ENCODE peak calls at places on chromosomes 4 and X, in nine cellular contexts. G, U, J, E, C, A, X, Y and N are unnamed samples.

GRCh38 chrX:40962793-40963407 is 122.3 kb upstream of the USP9X start:
- DNase-seq in G (no peak), U (no peak), J (no peak), E (no peak), C (no peak), A (no peak), X (no peak), Y (no peak), N (no peak)

GRCh38 chr4:83753260-83753659 is 217.4 kb downstream of the GPAT3 start:
- DNase-seq in G (no peak), U (no peak), J (no peak), E (no peak), C (no peak), A (no peak), X (no peak), Y (no peak), N (no peak)

GRCh38 chr4:145786261-145786660 is 106.3 kb downstream of the C4orf51 start:
- DNase-seq in G (no peak), U (no peak), J (no peak), E (no peak), C (no peak), A (no peak), X (no peak), Y (no peak), N (no peak)

GRCh38 chr4:53914313-53915016 is 149.9 kb downstream of the CHIC2 start:
- DNase-seq in G (no peak), U (no peak), J (no peak), E (peak; percentile 54), C (peak; percentile 10), A (no peak), X (no peak), Y (no peak), N (no peak)

GRCh38 chr4:165096776-165097175 is 15.9 kb downstream of the TMEM192 start:
- DNase-seq in G (no peak), U (peak; percentile 20), J (no peak), E (no peak), C (no peak), A (peak; percentile 11), X (no peak), Y (no peak), N (no peak)

GRCh38 chr4:62644372-62644771 is 1444.2 kb downstream of the ADGRL3 start:
- DNase-seq in G (no peak), U (peak; percentile 65), J (no peak), E (no peak), C (peak; percentile 10), A (no peak), X (no peak), Y (no peak), N (no peak)

GRCh38 chrX:2692221-2693122 is 1.4 kb downstream of the CD99 start:
- DNase-seq in G (peak; percentile 84), U (no peak), J (peak; percentile 42), E (no peak), C (no peak), A (no peak), X (no peak), Y (no peak), N (no peak)

GRCh38 chr4:38149472-38149871 is 189.3 kb downstream of the PTTG2 start:
- DNase-seq in G (no peak), U (no peak), J (no peak), E (no peak), C (no peak), A (no peak), X (no peak), Y (no peak), N (no peak)

GRCh38 chrX:65635371-65635770 is 32.1 kb upstream of the MSN start:
- DNase-seq in G (no peak), U (no peak), J (no peak), E (peak; percentile 39), C (no peak), A (no peak), X (no peak), Y (peak; percentile 6), N (no peak)

GRCh38 chrX:8879750-8880149 is 78.6 kb upstream of the FAM9A start:
- DNase-seq in G (no peak), U (peak; percentile 6), J (no peak), E (no peak), C (peak; percentile 24), A (no peak), X (no peak), Y (peak; percentile 4), N (peak; percentile 3)

GRCh38 chr4:23966720-23967119 is 76.9 kb upstream of the PPARGC1A start:
- DNase-seq in G (no peak), U (no peak), J (no peak), E (no peak), C (no peak), A (no peak), X (no peak), Y (no peak), N (no peak)

GRCh38 chr4:23717528-23718248 is 172.2 kb downstream of the PPARGC1A start:
- DNase-seq in G (no peak), U (peak; percentile 23), J (no peak), E (no peak), C (peak; percentile 3), A (no peak), X (no peak), Y (no peak), N (no peak)

GRCh38 chr4:7944568-7945220 is 5.0 kb upstream of the AFAP1 start:
- DNase-seq in G (no peak), U (no peak), J (no peak), E (no peak), C (no peak), A (no peak), X (no peak), Y (no peak), N (no peak)

GRCh38 chr4:8151165-8151650 is 7.4 kb downstream of the ABLIM2 start:
- DNase-seq in G (no peak), U (no peak), J (no peak), E (no peak), C (no peak), A (no peak), X (no peak), Y (no peak), N (no peak)

GRCh38 chrX:40108959-40109287 is 11.2 kb upstream of the BCOR start:
- DNase-seq in G (peak; percentile 88), U (no peak), J (peak; percentile 83), E (no peak), C (peak; percentile 66), A (no peak), X (peak; percentile 59), Y (peak; percentile 44), N (peak; percentile 72)

GRCh38 chr4:107712236-107712635 is 7.8 kb downstream of the PAPSS1 start:
- DNase-seq in G (no peak), U (no peak), J (no peak), E (no peak), C (no peak), A (no peak), X (no peak), Y (no peak), N (no peak)

GRCh38 chr4:184441461-184442392 is 32.6 kb downstream of the IRF2 start:
- DNase-seq in G (no peak), U (no peak), J (no peak), E (no peak), C (no peak), A (no peak), X (no peak), Y (no peak), N (no peak)

GRCh38 chr4:149549911-149550310 is 265.7 kb downstream of the IQCM start:
- DNase-seq in G (no peak), U (no peak), J (no peak), E (no peak), C (peak; percentile 1), A (no peak), X (no peak), Y (no peak), N (no peak)

GRCh38 chr4:118947095-118947494 is 58.4 kb downstream of the SYNPO2 start:
- DNase-seq in G (no peak), U (no peak), J (no peak), E (no peak), C (no peak), A (no peak), X (no peak), Y (no peak), N (no peak)

GRCh38 chrX:77070108-77070918 is 376.9 kb upstream of the FGF16 start:
- DNase-seq in G (no peak), U (no peak), J (no peak), E (no peak), C (no peak), A (no peak), X (no peak), Y (no peak), N (no peak)
- H3K4me3 ChIP-seq in G (no peak overlapping the region), U (peak overlapping the region; percentile 7), J (no peak overlapping the region), E (no peak overlapping the region), C (no peak overlapping the region), A (no peak overlapping the region), X (no peak overlapping the region), Y (no peak overlapping the region), N (no peak overlapping the region)

GRCh38 chr4:100738388-100739165 is 220.8 kb upstream of the EMCN start:
- DNase-seq in G (no peak), U (no peak), J (no peak), E (peak; percentile 25), C (peak; percentile 55), A (no peak), X (no peak), Y (peak; percentile 16), N (no peak)
- H3K27ac ChIP-seq in G (no peak overlapping the region), U (no peak overlapping the region), J (no peak overlapping the region), E (no peak overlapping the region), C (peak overlapping the region; percentile 85), A (no peak overlapping the region), X (no peak overlapping the region), Y (no peak overlapping the region), N (no peak overlapping the region)

DNA sequence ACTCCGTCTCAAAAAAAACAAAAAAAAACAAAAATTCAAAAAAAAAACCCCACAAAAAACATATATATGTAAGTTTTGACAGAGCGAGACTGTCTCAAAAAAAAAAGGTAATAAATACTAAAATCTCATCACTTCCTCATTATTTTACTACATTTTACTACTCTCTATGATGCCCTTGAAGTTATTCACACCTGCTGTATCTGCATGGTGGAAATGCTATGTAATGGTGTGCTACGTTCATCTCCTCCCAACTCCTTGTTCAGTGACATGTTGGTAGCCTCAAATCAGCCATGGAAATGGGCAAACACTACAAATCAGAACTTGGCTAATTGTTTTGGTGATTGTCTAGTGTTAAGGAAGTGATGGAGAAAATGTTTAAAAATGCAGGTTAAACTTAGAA is 11.8 kb downstream of the RPS4X start:
- DNase-seq in G (no peak), U (no peak), J (no peak), E (no peak), C (no peak), A (no peak), X (no peak), Y (no peak), N (no peak)
- H3K4me3 ChIP-seq in G (no peak overlapping the region), U (no peak overlapping the region), J (no peak overlapping the region), E (no peak overlapping the region), C (no peak overlapping the region), A (no peak overlapping the region), X (no peak overlapping the region), Y (no peak overlapping the region), N (no peak overlapping the region)

DNA sequence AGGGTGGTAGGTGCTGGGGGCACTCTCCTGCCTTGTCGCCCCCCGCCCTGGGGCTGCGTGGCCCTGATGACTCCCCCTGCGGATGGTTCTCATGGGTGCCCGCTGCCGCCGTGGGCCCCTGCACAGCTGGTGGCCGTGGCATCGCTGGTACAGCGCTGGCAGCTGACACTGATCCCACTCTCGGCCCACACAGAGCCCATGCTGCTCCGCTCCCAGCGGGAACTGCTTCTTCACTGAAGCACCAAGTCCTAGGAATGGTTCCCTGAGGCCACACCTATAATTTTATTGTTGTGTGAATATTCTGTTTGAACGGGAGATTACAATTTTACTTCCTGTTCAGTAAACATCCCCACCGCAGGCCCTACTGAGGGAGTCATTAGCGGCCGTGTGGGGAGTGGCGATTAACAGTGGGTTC is 138.6 kb upstream of the NKX1-1 start:
- DNase-seq in G (no peak), U (no peak), J (no peak), E (no peak), C (no peak), A (peak; percentile 27), X (no peak), Y (no peak), N (no peak)
- H3K27ac ChIP-seq in G (no peak overlapping the region), U (no peak overlapping the region), J (no peak overlapping the region), E (no peak overlapping the region), C (no peak overlapping the region), A (peak overlapping the region; percentile 55), X (no peak overlapping the region), Y (no peak overlapping the region), N (no peak overlapping the region)